ENCODE peak calls at places on chromosomes 12 and 14, in ten cellular contexts. A is tibial nerve, I is upper lobe of right lung, P is psoas muscle, Z is HepG2, E is mucosa of descending colon, V is GM23338, B is A549, X is Caco-2, U is fibroblast of mammary gland. T is an unnamed sample.

GRCh38 chr12:118371354-118372282 is 1.1 kb downstream of the TAOK3 start:
- DNase-seq in A (no peak), I (peak; percentile 70), P (peak; percentile 59), Z (no peak), E (peak; percentile 57), V (peak; percentile 59), B (peak; percentile 36), X (peak; percentile 26), U (no peak), T (no peak)

GRCh38 chr12:107765316-107765715 is 4.4 kb upstream of the PRDM4 start:
- DNase-seq in A (no peak), I (no peak), P (no peak), Z (no peak), E (no peak), V (no peak), B (no peak), X (no peak), U (no peak), T (no peak)

GRCh38 chr12:106317406-106318082 is 15.0 kb downstream of the TCP11L2 start:
- DNase-seq in A (no peak), I (no peak), P (no peak), Z (no peak), E (no peak), V (no peak), B (no peak), X (no peak), U (no peak), T (no peak)

GRCh38 chr14:103705158-103705523 is 10.1 kb downstream of the XRCC3 start:
- DNase-seq in A (no peak), I (peak; percentile 92), P (peak; percentile 66), Z (no peak), E (peak; percentile 41), V (no peak), B (no peak), X (no peak), U (no peak), T (no peak)

GRCh38 chr14:21070083-21070609 is at the start of gene ARHGEF40:
- DNase-seq in A (peak; percentile 20), I (peak; percentile 85), P (peak; percentile 86), Z (no peak), E (peak; percentile 80), V (peak; percentile 60), B (no peak), X (peak; percentile 66), U (no peak), T (peak; percentile 14)

GRCh38 chr12:14613718-14614117 is 46.0 kb upstream of the PLBD1 start:
- DNase-seq in A (no peak), I (no peak), P (no peak), Z (no peak), E (no peak), V (no peak), B (no peak), X (no peak), U (no peak), T (no peak)

GRCh38 chr12:124233041-124233836 is 61.7 kb upstream of the RFLNA start:
- DNase-seq in A (no peak), I (no peak), P (no peak), Z (no peak), E (no peak), V (no peak), B (no peak), X (peak; percentile 22), U (peak; percentile 62), T (peak; percentile 85)

GRCh38 chr12:26823391-26823790 is 9.6 kb downstream of the ITPR2 start:
- DNase-seq in A (no peak), I (no peak), P (no peak), Z (no peak), E (no peak), V (no peak), B (no peak), X (no peak), U (peak; percentile 67), T (peak; percentile 20)

DNA sequence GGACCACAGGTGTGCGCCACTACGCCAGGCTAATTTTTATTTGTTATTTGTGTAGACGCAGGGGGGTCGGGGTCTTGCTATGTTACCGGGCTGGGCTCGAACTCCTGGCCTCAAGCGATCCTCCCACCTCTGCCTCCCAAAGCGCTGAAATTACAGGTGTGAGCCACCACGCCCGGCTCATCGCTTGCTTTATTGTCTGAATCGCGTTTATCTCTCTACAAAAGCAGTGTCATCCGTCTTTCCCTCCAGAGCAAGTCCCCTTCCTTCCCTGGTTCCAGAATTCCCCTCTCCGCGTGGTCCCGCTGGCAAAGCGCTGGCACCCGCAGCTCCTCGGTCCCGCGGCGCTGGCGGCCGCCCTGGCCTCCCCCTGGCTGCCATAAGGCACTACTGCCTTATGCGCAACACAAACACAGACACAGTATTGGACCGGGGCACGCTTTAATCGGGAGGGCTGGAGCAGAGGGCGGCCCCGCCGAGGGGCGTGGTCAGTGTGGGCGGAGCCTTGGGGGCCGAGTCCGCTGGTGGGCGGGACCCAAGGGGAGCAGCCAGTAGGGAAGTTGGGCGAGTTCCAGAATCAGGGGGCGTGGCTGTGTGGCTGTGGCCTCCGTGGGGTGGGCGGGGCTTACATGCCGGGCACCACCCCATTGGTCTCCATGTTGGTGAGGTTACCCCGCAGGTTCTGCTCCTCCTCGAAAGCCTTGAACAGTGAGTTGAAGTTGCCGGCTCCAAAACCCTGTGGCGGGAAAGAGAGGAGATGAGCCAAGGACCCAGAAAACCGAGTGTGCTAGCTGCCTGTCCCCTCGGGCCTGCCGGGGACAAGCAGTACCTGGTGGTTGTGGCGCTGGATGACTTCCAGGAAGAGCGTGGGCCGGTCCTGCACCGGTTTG is 19.3 kb downstream of the HPD start:
- DNase-seq in A (peak; percentile 100), I (peak; percentile 100), P (peak; percentile 100), Z (no peak), E (peak; percentile 100), V (peak; percentile 100), B (peak; percentile 98), X (peak; percentile 100), U (peak; percentile 97), T (peak; percentile 99)
- TF ChIP-seq CTCF in A (no peak), I (peak; percentile 59), P (peak; percentile 44), Z (no peak), E (peak; percentile 34), V (peak; percentile 31), B (no peak), X (peak; percentile 47), U (no peak), T (peak; percentile 62)

GRCh38 chr14:69572634-69573135 is 2.0 kb downstream of the CCDC177 start:
- DNase-seq in A (no peak), I (peak; percentile 61), P (no peak), Z (no peak), E (no peak), V (peak; percentile 21), B (peak; percentile 23), X (no peak), U (no peak), T (no peak)

GRCh38 chr14:69570836-69571330 is 3.8 kb downstream of the CCDC177 start:
- DNase-seq in A (no peak), I (no peak), P (no peak), Z (no peak), E (no peak), V (no peak), B (no peak), X (no peak), U (no peak), T (no peak)

GRCh38 chr14:69569859-69570258 is 4.8 kb downstream of the CCDC177 start:
- DNase-seq in A (no peak), I (no peak), P (no peak), Z (no peak), E (no peak), V (no peak), B (no peak), X (peak; percentile 65), U (no peak), T (no peak)

GRCh38 chr14:69571879-69572633 is 2.6 kb downstream of the CCDC177 start:
- DNase-seq in A (no peak), I (no peak), P (no peak), Z (peak; percentile 17), E (peak; percentile 59), V (peak; percentile 78), B (peak; percentile 50), X (peak; percentile 77), U (no peak), T (no peak)

DNA sequence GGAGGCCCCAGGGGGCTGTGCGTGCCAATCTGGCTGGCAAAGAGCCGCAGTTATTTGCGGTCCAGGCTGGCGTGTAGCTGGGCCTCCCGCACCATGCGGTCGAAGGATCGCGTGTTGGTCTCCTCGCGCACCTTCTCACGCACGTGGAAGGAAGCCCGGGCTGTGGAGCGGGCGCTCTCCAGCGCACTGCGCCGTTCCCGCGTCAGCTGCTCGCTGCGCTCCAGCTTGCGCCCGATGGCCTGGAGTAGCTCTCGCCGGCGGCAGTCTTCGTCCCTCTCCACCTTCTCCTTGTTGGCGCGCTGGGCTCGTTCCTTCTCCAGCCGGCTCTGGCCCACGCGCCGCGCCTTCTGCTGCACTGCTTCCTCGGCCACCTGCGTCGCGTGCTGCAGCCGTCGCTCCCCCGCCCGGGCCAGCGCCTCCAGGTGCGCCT is 3.2 kb downstream of the CCDC177 start:
- DNase-seq in A (no peak), I (no peak), P (no peak), Z (no peak), E (no peak), V (no peak), B (peak; percentile 49), X (no peak), U (no peak), T (no peak)
- H3K4me3 ChIP-seq in A (peak overlapping the region; percentile 35), I (peak overlapping the region; percentile 44), P (peak overlapping the region; percentile 66), Z (peak overlapping the region; percentile 58), E (no peak overlapping the region), V (peak overlapping the region; percentile 51), B (peak overlapping the region; percentile 45), X (peak overlapping the region; percentile 51), U (no peak overlapping the region), T (no peak overlapping the region)

GRCh38 chr14:79011091-79011919 is 841.1 kb downstream of the NRXN3 start:
- DNase-seq in A (peak; percentile 18), I (no peak), P (no peak), Z (peak; percentile 8), E (no peak), V (peak; percentile 65), B (peak; percentile 48), X (peak; percentile 38), U (peak; percentile 78), T (peak; percentile 83)
- TF ChIP-seq CTCF in A (peak; percentile 28), I (peak; percentile 51), P (peak; percentile 35), Z (peak; percentile 29), E (no peak), V (peak; percentile 55), B (peak; percentile 48), X (peak; percentile 54), U (peak; percentile 39), T (peak; percentile 52)

GRCh38 chr14:84874436-84874835 is 655.5 kb upstream of the FLRT2 start:
- DNase-seq in A (no peak), I (no peak), P (no peak), Z (no peak), E (no peak), V (no peak), B (no peak), X (no peak), U (no peak), T (no peak)

GRCh38 chr14:84871734-84872133 is 658.2 kb upstream of the FLRT2 start:
- DNase-seq in A (no peak), I (no peak), P (no peak), Z (no peak), E (no peak), V (no peak), B (no peak), X (no peak), U (no peak), T (no peak)

GRCh38 chr14:84882830-84883229 is 647.1 kb upstream of the FLRT2 start:
- DNase-seq in A (no peak), I (no peak), P (no peak), Z (no peak), E (no peak), V (no peak), B (no peak), X (no peak), U (no peak), T (no peak)

DNA sequence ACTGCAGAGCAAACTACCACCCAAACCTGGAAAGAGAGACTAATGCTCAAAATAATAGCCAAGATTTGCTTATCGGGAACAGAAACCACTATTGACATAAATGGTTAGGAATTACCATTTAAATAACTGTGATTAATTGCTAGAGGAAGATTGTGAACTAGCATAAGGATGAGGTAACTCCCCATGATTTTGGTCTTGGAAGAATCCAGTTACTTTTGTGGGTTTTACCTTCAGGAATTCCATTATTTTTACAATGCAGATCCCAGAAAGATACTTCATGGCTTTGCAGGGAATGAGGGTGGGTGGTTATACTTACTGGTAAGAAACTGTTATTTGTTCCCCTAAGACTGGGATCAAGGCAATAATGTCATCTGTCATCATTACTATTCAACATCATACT is 652.9 kb upstream of the FLRT2 start:
- DNase-seq in A (no peak), I (no peak), P (no peak), Z (no peak), E (no peak), V (no peak), B (no peak), X (no peak), U (no peak), T (no peak)
- H3K4me3 ChIP-seq in A (no peak overlapping the region), I (no peak overlapping the region), P (no peak overlapping the region), Z (no peak overlapping the region), E (no peak overlapping the region), V (no peak overlapping the region), B (no peak overlapping the region), X (no peak overlapping the region), U (no peak overlapping the region), T (no peak overlapping the region)